ENCODE peak calls at places on chromosome 16, in six cellular contexts. One of them, this sample, is unnamed.

GRCh38 chr16:86065711-86066110 is 166.7 kb downstream of the IRF8 start:
- DNase-seq in fibroblast of lung: no peak
- DNase-seq in adrenal gland: no peak
- DNase-seq in ovary: no peak
- DNase-seq in esophagus muscularis mucosa: no peak
- DNase-seq in tibial nerve: no peak
- DNase-seq in this sample: no peak

GRCh38 chr16:4915226-4915761 is 21.7 kb downstream of the PPL start:
- DNase-seq in fibroblast of lung: peak; percentile 87
- DNase-seq in adrenal gland: peak; percentile 52
- DNase-seq in ovary: no peak
- DNase-seq in esophagus muscularis mucosa: no peak
- DNase-seq in tibial nerve: no peak
- DNase-seq in this sample: no peak

GRCh38 chr16:30417447-30418349 is 10.3 kb downstream of the ZNF771 start:
- DNase-seq in fibroblast of lung: peak; percentile 92
- DNase-seq in adrenal gland: peak; percentile 85
- DNase-seq in ovary: peak; percentile 75
- DNase-seq in esophagus muscularis mucosa: no peak
- DNase-seq in tibial nerve: no peak
- DNase-seq in this sample: peak; percentile 82

GRCh38 chr16:77213542-77214108 is 14.4 kb downstream of the SYCE1L start:
- DNase-seq in fibroblast of lung: peak; percentile 83
- DNase-seq in adrenal gland: peak; percentile 67
- DNase-seq in ovary: peak; percentile 29
- DNase-seq in esophagus muscularis mucosa: no peak
- DNase-seq in tibial nerve: no peak
- DNase-seq in this sample: no peak

GRCh38 chr16:86242244-86243122 is 267.8 kb upstream of the FOXF1 start:
- DNase-seq in fibroblast of lung: no peak
- DNase-seq in adrenal gland: no peak
- DNase-seq in ovary: no peak
- DNase-seq in esophagus muscularis mucosa: no peak
- DNase-seq in tibial nerve: no peak
- DNase-seq in this sample: no peak

GRCh38 chr16:2692251-2692947 is 10.1 kb downstream of the KCTD5 start:
- DNase-seq in fibroblast of lung: no peak
- DNase-seq in adrenal gland: peak; percentile 65
- DNase-seq in ovary: no peak
- DNase-seq in esophagus muscularis mucosa: no peak
- DNase-seq in tibial nerve: no peak
- DNase-seq in this sample: no peak

GRCh38 chr16:3509470-3509928 is 8.7 kb downstream of the CLUAP1 start:
- DNase-seq in fibroblast of lung: no peak
- DNase-seq in adrenal gland: no peak
- DNase-seq in ovary: no peak
- DNase-seq in esophagus muscularis mucosa: no peak
- DNase-seq in tibial nerve: no peak
- DNase-seq in this sample: peak; percentile 68

GRCh38 chr16:81600275-81600674 is 155.7 kb downstream of the CMIP start:
- DNase-seq in fibroblast of lung: peak; percentile 29
- DNase-seq in adrenal gland: no peak
- DNase-seq in ovary: no peak
- DNase-seq in esophagus muscularis mucosa: no peak
- DNase-seq in tibial nerve: no peak
- DNase-seq in this sample: no peak

GRCh38 chr16:85392756-85393673 is 220.1 kb upstream of the GSE1 start:
- DNase-seq in fibroblast of lung: no peak
- DNase-seq in adrenal gland: peak; percentile 22
- DNase-seq in ovary: no peak
- DNase-seq in esophagus muscularis mucosa: no peak
- DNase-seq in tibial nerve: peak; percentile 5
- DNase-seq in this sample: no peak

GRCh38 chr16:10752843-10753523 is 9.3 kb downstream of the NUBP1 start:
- DNase-seq in fibroblast of lung: no peak
- DNase-seq in adrenal gland: peak; percentile 72
- DNase-seq in ovary: no peak
- DNase-seq in esophagus muscularis mucosa: no peak
- DNase-seq in tibial nerve: peak; percentile 70
- DNase-seq in this sample: no peak

GRCh38 chr16:88014201-88014781 is 63.1 kb downstream of the BANP start:
- DNase-seq in fibroblast of lung: peak; percentile 63
- DNase-seq in adrenal gland: peak; percentile 15
- DNase-seq in ovary: peak; percentile 13
- DNase-seq in esophagus muscularis mucosa: no peak
- DNase-seq in tibial nerve: no peak
- DNase-seq in this sample: no peak

GRCh38 chr16:15494231-15494630 is 59.8 kb downstream of the BMERB1 start:
- DNase-seq in fibroblast of lung: peak; percentile 27
- DNase-seq in adrenal gland: no peak
- DNase-seq in ovary: no peak
- DNase-seq in esophagus muscularis mucosa: no peak
- DNase-seq in tibial nerve: no peak
- DNase-seq in this sample: no peak

GRCh38 chr16:26598061-26598460 is 468.7 kb upstream of the C16orf82 start:
- DNase-seq in fibroblast of lung: no peak
- DNase-seq in adrenal gland: no peak
- DNase-seq in ovary: no peak
- DNase-seq in esophagus muscularis mucosa: peak; percentile 45
- DNase-seq in tibial nerve: no peak
- DNase-seq in this sample: no peak

GRCh38 chr16:56669005-56669839 is at the start of gene MT1H:
- DNase-seq in fibroblast of lung: no peak
- DNase-seq in adrenal gland: no peak
- DNase-seq in ovary: no peak
- DNase-seq in esophagus muscularis mucosa: no peak
- DNase-seq in tibial nerve: no peak
- DNase-seq in this sample: no peak

GRCh38 chr16:2242598-2242997 is 6.4 kb downstream of the DNASE1L2 start:
- DNase-seq in fibroblast of lung: no peak
- DNase-seq in adrenal gland: no peak
- DNase-seq in ovary: no peak
- DNase-seq in esophagus muscularis mucosa: no peak
- DNase-seq in tibial nerve: no peak
- DNase-seq in this sample: no peak

GRCh38 chr16:34802848-34803599 is 1343.6 kb downstream of the TP53TG3F start:
- DNase-seq in fibroblast of lung: no peak
- DNase-seq in adrenal gland: no peak
- DNase-seq in ovary: no peak
- DNase-seq in esophagus muscularis mucosa: no peak
- DNase-seq in tibial nerve: no peak
- DNase-seq in this sample: no peak
- H3K9me3 ChIP-seq in fibroblast of lung: no peaks in the 10 kb centered on the region
- H3K9me3 ChIP-seq in adrenal gland: no peaks in the 10 kb centered on the region
- H3K9me3 ChIP-seq in ovary: no peaks in the 10 kb centered on the region
- H3K9me3 ChIP-seq in esophagus muscularis mucosa: no peaks in the 10 kb centered on the region
- H3K9me3 ChIP-seq in tibial nerve: no peaks in the 10 kb centered on the region
- H3K9me3 ChIP-seq in this sample: no peaks in the 10 kb centered on the region

DNA sequence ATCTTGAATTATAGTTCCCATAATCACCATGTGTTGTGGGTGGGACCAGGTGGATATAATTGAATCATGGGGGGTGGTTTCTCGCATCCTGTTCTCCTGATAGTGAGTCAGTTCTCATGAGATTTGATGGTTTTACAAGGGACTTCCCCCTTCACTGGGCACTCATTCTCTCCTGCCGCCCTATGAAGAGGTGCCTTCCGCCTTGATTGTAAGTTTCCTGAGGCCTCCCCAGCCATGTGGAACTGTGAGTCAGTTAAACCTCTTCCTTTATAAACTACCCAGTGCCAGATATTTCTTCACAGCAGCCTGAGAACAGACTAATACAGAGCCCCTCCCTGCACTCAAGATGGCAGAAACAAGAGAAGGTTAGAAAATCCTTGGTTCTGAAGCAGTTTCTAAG is 26.4 kb downstream of the LDAF1 start:
- DNase-seq in fibroblast of lung: no peak
- DNase-seq in adrenal gland: no peak
- DNase-seq in ovary: no peak
- DNase-seq in esophagus muscularis mucosa: no peak
- DNase-seq in tibial nerve: no peak
- DNase-seq in this sample: no peak
- H3K9me3 ChIP-seq in fibroblast of lung: no peaks in the 10 kb centered on the region
- H3K9me3 ChIP-seq in adrenal gland: no peaks in the 10 kb centered on the region
- H3K9me3 ChIP-seq in ovary: no peaks in the 10 kb centered on the region
- H3K9me3 ChIP-seq in esophagus muscularis mucosa: no peaks in the 10 kb centered on the region
- H3K9me3 ChIP-seq in tibial nerve: no peaks in the 10 kb centered on the region
- H3K9me3 ChIP-seq in this sample: no peaks in the 10 kb centered on the region

GRCh38 chr16:31842864-31843263 is 30.7 kb upstream of the ZNF267 start:
- DNase-seq in fibroblast of lung: no peak
- DNase-seq in adrenal gland: no peak
- DNase-seq in ovary: no peak
- DNase-seq in esophagus muscularis mucosa: no peak
- DNase-seq in tibial nerve: no peak
- DNase-seq in this sample: no peak
- H3K9me3 ChIP-seq in fibroblast of lung: no peaks in the 10 kb centered on the region
- H3K9me3 ChIP-seq in adrenal gland: no peaks in the 10 kb centered on the region
- H3K9me3 ChIP-seq in ovary: no peaks in the 10 kb centered on the region
- H3K9me3 ChIP-seq in esophagus muscularis mucosa: no peaks in the 10 kb centered on the region
- H3K9me3 ChIP-seq in tibial nerve: no peaks in the 10 kb centered on the region
- H3K9me3 ChIP-seq in this sample: no peaks in the 10 kb centered on the region

DNA sequence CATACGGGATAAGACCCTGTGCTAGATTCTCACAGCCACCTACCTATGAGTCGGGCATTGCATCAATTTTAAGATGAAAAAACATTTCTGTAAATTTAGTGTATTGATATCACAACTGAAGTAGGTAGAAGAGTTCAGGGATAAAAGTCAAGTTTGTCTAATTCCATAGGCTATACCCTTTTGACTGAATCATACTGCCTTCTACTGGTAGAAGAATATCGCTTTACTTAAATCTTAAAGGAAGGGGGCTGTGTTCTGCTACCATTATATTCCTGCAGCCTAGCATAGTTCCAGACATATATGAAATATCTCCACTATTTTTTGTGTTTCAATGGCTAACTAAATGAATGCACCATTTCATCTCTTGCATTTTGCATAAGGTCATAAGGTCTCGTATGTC is 1128.6 kb downstream of the CDH8 start:
- DNase-seq in fibroblast of lung: no peak
- DNase-seq in adrenal gland: no peak
- DNase-seq in ovary: no peak
- DNase-seq in esophagus muscularis mucosa: no peak
- DNase-seq in tibial nerve: no peak
- DNase-seq in this sample: no peak
- H3K9me3 ChIP-seq in fibroblast of lung: peaks cover 1% of the 10 kb centered on the region
- H3K9me3 ChIP-seq in adrenal gland: no peaks in the 10 kb centered on the region
- H3K9me3 ChIP-seq in ovary: no peaks in the 10 kb centered on the region
- H3K9me3 ChIP-seq in esophagus muscularis mucosa: no peaks in the 10 kb centered on the region
- H3K9me3 ChIP-seq in tibial nerve: no peaks in the 10 kb centered on the region
- H3K9me3 ChIP-seq in this sample: no peaks in the 10 kb centered on the region

DNA sequence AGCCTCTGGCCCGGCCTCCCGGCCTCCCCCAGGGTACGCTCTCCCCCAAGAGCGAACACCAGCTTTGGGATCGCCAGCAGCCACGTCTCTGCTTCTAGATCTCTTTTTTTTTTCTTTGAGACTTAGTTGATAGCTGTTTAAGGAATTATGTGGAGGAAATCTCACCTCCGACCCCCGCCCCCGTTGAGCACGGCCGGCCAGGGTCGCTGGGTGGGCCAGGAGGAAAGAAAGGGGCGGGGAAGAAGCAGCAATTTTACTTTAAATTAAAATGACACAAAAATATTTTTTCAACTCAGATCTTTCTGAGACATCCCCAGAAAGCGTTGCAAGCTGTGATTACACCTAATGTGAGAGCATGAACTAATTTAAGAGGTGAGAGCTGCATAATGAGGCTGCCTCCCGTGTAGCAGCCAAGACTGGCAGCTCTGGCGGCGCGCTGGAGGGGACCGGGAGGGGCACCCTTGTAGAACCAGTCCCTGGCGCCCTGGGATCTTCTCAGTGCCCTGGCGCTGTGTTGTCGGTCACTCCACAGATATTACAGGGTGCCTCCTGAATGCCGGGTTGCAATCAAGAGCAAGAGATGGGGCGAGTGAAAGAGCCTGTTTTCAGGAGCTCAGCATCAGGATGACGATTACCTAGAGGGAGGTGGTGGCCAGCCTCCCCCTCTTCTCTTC is 1.9 kb upstream of the CBLN1 start:
- DNase-seq in fibroblast of lung: no peak
- DNase-seq in adrenal gland: no peak
- DNase-seq in ovary: no peak
- DNase-seq in esophagus muscularis mucosa: peak; percentile 77
- DNase-seq in tibial nerve: no peak
- DNase-seq in this sample: no peak
- H3K9me3 ChIP-seq in fibroblast of lung: no peaks in the 10 kb centered on the region
- H3K9me3 ChIP-seq in adrenal gland: no peaks in the 10 kb centered on the region
- H3K9me3 ChIP-seq in ovary: no peaks in the 10 kb centered on the region
- H3K9me3 ChIP-seq in esophagus muscularis mucosa: no peaks in the 10 kb centered on the region
- H3K9me3 ChIP-seq in tibial nerve: no peaks in the 10 kb centered on the region
- H3K9me3 ChIP-seq in this sample: no peaks in the 10 kb centered on the region